ENCODE peak calls at places on chromosomes 4 and X, in seven cellular contexts. L is upper lobe of right lung, I is A549, Z is NB4, H is fibroblast of the aortic adventitia, W is OCI-LY7, X is lower lobe of right lung. U is an unnamed sample.

GRCh38 chr4:41346306-41347061 is 89.8 kb downstream of the UCHL1 start:
- DNase-seq in H (no peak), L (no peak), W (no peak), X (no peak), Z (no peak), I (no peak), U (no peak)

GRCh38 chrX:153723351-153724251 is 586 bp downstream of the BCAP31 start:
- DNase-seq in H (peak; percentile 32), Z (peak; percentile 67), X (peak; percentile 65), W (peak; percentile 72), I (peak; percentile 66), L (peak; percentile 74), U (peak; percentile 55)

GRCh38 chr4:77581724-77582123 is 23.9 kb upstream of the CXCL13 start:
- DNase-seq in Z (no peak), L (no peak), X (no peak), I (no peak), W (no peak), H (no peak), U (no peak)

GRCh38 chr4:76950846-76951321 is 1.3 kb downstream of the SEPTIN11 start:
- DNase-seq in Z (peak; percentile 34), X (peak; percentile 49), H (peak; percentile 57), I (peak; percentile 10), W (peak; percentile 7), L (no peak), U (peak; percentile 67)

GRCh38 chr4:38654273-38654672 is 9.7 kb upstream of the KLF3 start:
- DNase-seq in I (no peak), H (no peak), L (no peak), W (no peak), X (no peak), Z (peak; percentile 35), U (no peak)

GRCh38 chr4:146134761-146135160 is 40.8 kb upstream of the LSM6 start:
- DNase-seq in W (no peak), X (no peak), Z (no peak), L (no peak), H (peak; percentile 52), I (no peak), U (no peak)

GRCh38 chr4:106502106-106502699 is 133.6 kb upstream of the GIMD1 start:
- DNase-seq in I (peak; percentile 18), Z (peak; percentile 6), X (peak; percentile 61), W (peak; percentile 57), L (peak; percentile 73), H (peak; percentile 72), U (peak; percentile 82)

GRCh38 chr4:83019794-83020497 is 9.3 kb upstream of the LIN54 start:
- DNase-seq in W (no peak), I (no peak), Z (no peak), X (no peak), L (no peak), H (no peak), U (no peak)

GRCh38 chrX:135477576-135477975 is 42.9 kb upstream of the INTS6L start:
- DNase-seq in I (peak; percentile 6), X (peak; percentile 68), H (peak; percentile 85), W (peak; percentile 24), L (peak; percentile 67), Z (peak; percentile 66), U (peak; percentile 74)

GRCh38 chr4:17166954-17167353 is 268.5 kb upstream of the LDB2 start:
- DNase-seq in X (no peak), I (no peak), W (no peak), Z (peak; percentile 20), H (peak; percentile 84), L (no peak), U (peak; percentile 27)

GRCh38 chrX:57453901-57454300 is 137.9 kb upstream of the ZXDB start:
- DNase-seq in I (no peak), X (no peak), H (peak; percentile 11), Z (peak; percentile 53), W (peak; percentile 56), L (no peak), U (peak; percentile 9)

GRCh38 chr4:101222156-101222845 is 125.0 kb downstream of the PPP3CA start:
- DNase-seq in L (no peak), X (no peak), W (no peak), Z (no peak), I (no peak), H (peak; percentile 39), U (peak; percentile 48)

GRCh38 chrX:10602646-10603045 is 17.7 kb downstream of the MID1 start:
- DNase-seq in L (no peak), H (no peak), W (no peak), I (no peak), X (no peak), Z (no peak), U (no peak)

GRCh38 chr4:62003695-62004094 is 803.6 kb downstream of the ADGRL3 start:
- DNase-seq in H (no peak), Z (no peak), W (no peak), L (no peak), I (no peak), X (no peak), U (peak; percentile 5)

GRCh38 chr4:31020363-31020762 is 300.2 kb downstream of the PCDH7 start:
- DNase-seq in X (no peak), Z (no peak), H (no peak), W (no peak), I (no peak), L (no peak), U (no peak)

GRCh38 chr4:23135792-23136645 is 443.3 kb downstream of the GBA3 start:
- DNase-seq in Z (peak; percentile 65), I (peak; percentile 2), L (no peak), X (no peak), W (peak; percentile 63), H (peak; percentile 45), U (peak; percentile 49)

GRCh38 chr4:23429497-23429896 is 460.4 kb downstream of the PPARGC1A start:
- DNase-seq in I (no peak), L (no peak), X (no peak), W (no peak), H (no peak), Z (no peak), U (no peak)

GRCh38 chr4:88846232-88846790 is 148.7 kb upstream of the NAP1L5 start:
- DNase-seq in W (no peak), X (no peak), L (no peak), H (peak; percentile 28), Z (no peak), I (no peak), U (peak; percentile 44)

GRCh38 chr4:122285285-122285684 is 93.5 kb upstream of the ADAD1 start:
- DNase-seq in Z (peak; percentile 2), L (no peak), H (no peak), I (no peak), X (no peak), W (no peak), U (peak; percentile 14)

GRCh38 chr4:108044951-108045686 is 55.4 kb downstream of the HADH start:
- DNase-seq in H (no peak), I (no peak), X (no peak), Z (no peak), L (no peak), W (no peak), U (no peak)

GRCh38 chr4:125322363-125322730 is 7.6 kb downstream of the FAT4 start:
- DNase-seq in W (no peak), Z (no peak), I (no peak), H (peak; percentile 61), X (no peak), L (no peak), U (peak; percentile 92)

GRCh38 chr4:152784490-152785195 is 4.9 kb downstream of the ARFIP1 start:
- DNase-seq in H (peak; percentile 71), X (no peak), Z (peak; percentile 70), L (no peak), W (peak; percentile 22), I (peak; percentile 11), U (peak; percentile 59)

DNA sequence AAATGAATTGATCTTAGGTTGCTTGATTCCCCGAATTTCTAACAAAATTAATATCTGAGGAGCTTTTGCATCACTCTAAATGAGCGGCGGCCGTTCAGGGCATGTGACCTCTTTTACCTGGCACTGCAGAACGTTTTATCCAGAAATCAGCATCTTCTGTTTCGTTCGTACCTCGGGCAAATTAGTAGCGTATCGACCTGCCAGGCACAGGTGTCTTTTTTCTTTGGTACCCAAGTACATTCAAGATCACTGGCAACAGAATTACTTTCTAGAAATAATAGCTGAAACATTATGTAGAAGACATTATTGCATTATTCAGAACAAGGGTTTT is 926 bp downstream of the KLHL2 start:
- DNase-seq in I (no peak), H (no peak), L (no peak), Z (no peak), X (no peak), W (no peak), U (no peak)
- H3K4me3 ChIP-seq in I (peak overlapping the region; percentile 93), H (peak overlapping the region; percentile 82), L (peak overlapping the region; percentile 82), Z (peak overlapping the region; percentile 88), X (peak overlapping the region; percentile 79), W (peak overlapping the region; percentile 100), U (peak overlapping the region; percentile 80)

GRCh38 chr4:109298279-109299010 is 4.0 kb downstream of the COL25A1 start:
- DNase-seq in I (no peak), H (no peak), Z (no peak), W (peak; percentile 13), X (no peak), L (no peak), U (peak; percentile 52)
- TF ChIP-seq CTCF in I (peak; percentile 16), H (peak; percentile 52), Z (no peak), W (peak; percentile 79), X (peak; percentile 36), L (peak; percentile 47), U (peak; percentile 77)

DNA sequence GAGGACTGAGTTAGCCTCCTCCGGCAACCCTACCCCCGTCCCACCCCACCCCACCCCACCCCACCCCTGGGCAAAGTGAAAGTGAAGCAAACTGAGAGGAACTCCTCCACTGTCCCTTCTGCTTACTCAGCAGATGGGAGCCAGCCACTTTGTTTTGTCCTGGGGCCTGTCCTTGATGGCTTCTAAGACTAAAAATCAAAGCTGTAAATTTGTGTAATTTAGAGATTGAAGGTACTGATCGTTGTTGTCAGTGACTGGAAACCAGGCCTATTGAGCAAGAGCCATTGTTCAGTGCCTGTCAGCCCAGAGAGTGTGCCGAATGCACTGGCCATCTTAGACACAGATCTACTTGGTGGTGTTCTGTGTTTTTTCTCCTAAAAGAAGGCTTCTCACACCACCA is 161.9 kb downstream of the CBR4 start:
- DNase-seq in L (no peak), H (peak; percentile 50), Z (no peak), I (no peak), X (no peak), W (no peak), U (peak; percentile 47)
- H3K4me3 ChIP-seq in L (peak overlapping the region; percentile 6), H (peak overlapping the region; percentile 45), Z (no peak overlapping the region), I (no peak overlapping the region), X (peak overlapping the region; percentile 27), W (no peak overlapping the region), U (no peak overlapping the region)

GRCh38 chrX:49225858-49226257 is 7.3 kb downstream of the CACNA1F start:
- DNase-seq in I (no peak), X (no peak), W (no peak), Z (no peak), H (no peak), L (no peak), U (no peak)

GRCh38 chrX:49214996-49215526 is 15.1 kb upstream of the SYP start:
- DNase-seq in H (no peak), Z (no peak), L (no peak), W (no peak), X (no peak), I (no peak), U (no peak)

GRCh38 chrX:49221868-49222267 is 11.3 kb downstream of the CACNA1F start:
- DNase-seq in W (no peak), I (no peak), Z (no peak), X (no peak), L (no peak), H (no peak), U (no peak)

DNA sequence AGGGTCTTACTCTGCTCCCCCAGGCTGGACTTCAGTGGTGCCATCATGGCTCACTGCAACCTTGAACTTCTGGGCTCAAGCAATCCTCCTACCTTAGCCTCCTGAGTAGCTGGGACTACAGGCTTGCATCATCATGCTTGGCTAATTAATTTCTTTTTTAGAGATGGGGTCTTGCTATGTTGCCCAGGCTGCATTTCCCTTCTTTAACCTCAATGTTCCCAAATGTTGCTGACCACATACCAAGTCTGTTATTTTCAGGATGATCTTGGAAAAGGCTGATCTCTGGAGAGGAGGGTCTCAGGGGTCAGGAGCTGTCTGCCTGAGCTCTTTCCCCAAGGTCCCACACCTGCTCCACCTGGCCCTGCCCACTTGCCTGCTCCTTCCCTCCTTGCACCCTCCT is 13.0 kb downstream of the CACNA1F start:
- DNase-seq in W (no peak), H (no peak), Z (no peak), L (no peak), I (no peak), X (no peak), U (no peak)
- TF ChIP-seq CTCF in W (no peak), H (no peak), Z (no peak), L (no peak), I (no peak), X (no peak), U (no peak)

U was measured in choroid plexus epithelial cell.